ENCODE peak calls at places on chromosomes 5 and 9, in four cellular contexts. One of them, this sample, is unnamed.
A peak's percentile ranks its signal among the peaks of the same experiment; 100 is the strongest.

GRCh38 chr5:35811108-35811741 is 45.5 kb upstream of the IL7R start:
- DNase-seq in endodermal cell: no peak
- DNase-seq in fibroblast of lung: peak; percentile 53
- DNase-seq in neuronal stem cell: no peak
- DNase-seq in this sample: peak; percentile 39

GRCh38 chr5:10645146-10645545 is 81.3 kb downstream of the ANKRD33B start:
- DNase-seq in endodermal cell: no peak
- DNase-seq in fibroblast of lung: no peak
- DNase-seq in neuronal stem cell: no peak
- DNase-seq in this sample: no peak

GRCh38 chr5:136374003-136374402 is 8.7 kb upstream of the TRPC7 start:
- DNase-seq in endodermal cell: peak; percentile 60
- DNase-seq in fibroblast of lung: peak; percentile 21
- DNase-seq in neuronal stem cell: no peak
- DNase-seq in this sample: peak; percentile 27

GRCh38 chr5:144467795-144468194 is 297.1 kb downstream of the KCTD16 start:
- DNase-seq in fibroblast of lung: peak; percentile 50
- DNase-seq in endodermal cell: peak; percentile 87
- DNase-seq in neuronal stem cell: peak; percentile 56
- DNase-seq in this sample: peak; percentile 78

GRCh38 chr5:11468334-11469039 is 435.8 kb downstream of the CTNND2 start:
- DNase-seq in fibroblast of lung: peak; percentile 83
- DNase-seq in endodermal cell: peak; percentile 54
- DNase-seq in neuronal stem cell: no peak
- DNase-seq in this sample: no peak

GRCh38 chr9:36023260-36024048 is 13.3 kb upstream of the RECK start:
- DNase-seq in fibroblast of lung: peak; percentile 64
- DNase-seq in neuronal stem cell: peak; percentile 57
- DNase-seq in endodermal cell: peak; percentile 92
- DNase-seq in this sample: peak; percentile 84

GRCh38 chr5:112418412-112419049 is 546 bp downstream of the EPB41L4A start:
- DNase-seq in neuronal stem cell: peak; percentile 15
- DNase-seq in fibroblast of lung: no peak
- DNase-seq in endodermal cell: no peak
- DNase-seq in this sample: peak; percentile 2

GRCh38 chr9:107480386-107480789 is 9.2 kb downstream of the KLF4 start:
- DNase-seq in endodermal cell: no peak
- DNase-seq in neuronal stem cell: no peak
- DNase-seq in fibroblast of lung: peak; percentile 65
- DNase-seq in this sample: peak; percentile 92

GRCh38 chr5:73496984-73497457 is 1.2 kb upstream of the BTF3 start:
- DNase-seq in fibroblast of lung: peak; percentile 63
- DNase-seq in endodermal cell: no peak
- DNase-seq in neuronal stem cell: no peak
- DNase-seq in this sample: peak; percentile 82

GRCh38 chr9:123176949-123177348 is 91.4 kb downstream of the STRBP start:
- DNase-seq in fibroblast of lung: no peak
- DNase-seq in neuronal stem cell: no peak
- DNase-seq in endodermal cell: no peak
- DNase-seq in this sample: no peak

GRCh38 chr5:373710-374602 is 52.4 kb downstream of the AHRR start:
- DNase-seq in endodermal cell: peak; percentile 53
- DNase-seq in fibroblast of lung: peak; percentile 67
- DNase-seq in neuronal stem cell: peak; percentile 24
- DNase-seq in this sample: peak; percentile 89

GRCh38 chr9:95610006-95610785 is 93.4 kb upstream of the PTCH1 start:
- DNase-seq in neuronal stem cell: no peak
- DNase-seq in endodermal cell: no peak
- DNase-seq in fibroblast of lung: no peak
- DNase-seq in this sample: no peak

GRCh38 chr9:135074354-135075233 is 12.9 kb upstream of the OLFM1 start:
- DNase-seq in endodermal cell: peak; percentile 38
- DNase-seq in neuronal stem cell: no peak
- DNase-seq in fibroblast of lung: no peak
- DNase-seq in this sample: no peak

GRCh38 chr9:134910146-134910545 is 7.6 kb downstream of the FCN1 start:
- DNase-seq in fibroblast of lung: no peak
- DNase-seq in neuronal stem cell: no peak
- DNase-seq in endodermal cell: no peak
- DNase-seq in this sample: no peak

GRCh38 chr9:136671646-136672430 is 9.1 kb downstream of the EGFL7 start:
- DNase-seq in fibroblast of lung: no peak
- DNase-seq in endodermal cell: peak; percentile 89
- DNase-seq in neuronal stem cell: peak; percentile 54
- DNase-seq in this sample: peak; percentile 66

GRCh38 chr9:114243240-114243639 is 79.7 kb upstream of the ORM1 start:
- DNase-seq in fibroblast of lung: no peak
- DNase-seq in endodermal cell: no peak
- DNase-seq in neuronal stem cell: no peak
- DNase-seq in this sample: no peak

DNA sequence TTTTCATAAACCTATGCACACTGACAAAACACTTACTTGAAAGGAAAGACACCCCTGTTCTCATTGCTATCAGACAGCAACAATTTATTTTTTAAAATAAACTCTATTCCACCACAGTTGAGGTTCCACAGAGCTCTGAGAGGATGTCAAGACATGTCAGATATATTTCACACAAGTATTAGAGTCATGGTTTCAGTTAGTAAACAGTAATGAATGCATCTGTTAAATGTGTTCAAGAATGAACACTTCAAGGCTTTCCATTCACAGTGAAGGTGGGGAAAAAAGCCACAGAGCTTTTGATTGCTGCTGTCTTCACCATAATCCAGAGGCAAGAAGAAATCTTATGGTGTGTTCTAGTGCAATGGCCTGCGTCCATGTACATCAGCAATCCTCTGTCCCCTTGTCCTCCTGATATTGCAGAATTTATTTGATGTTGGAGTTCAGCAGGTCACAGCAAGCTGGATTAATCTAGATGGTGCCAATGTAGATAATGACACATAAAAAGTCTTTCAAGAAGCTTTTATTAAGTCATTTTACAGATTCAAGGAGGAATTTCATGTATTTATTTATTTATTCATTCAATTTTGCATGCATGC is 146.8 kb downstream of the GHR start:
- DNase-seq in fibroblast of lung: no peak
- DNase-seq in neuronal stem cell: no peak
- DNase-seq in endodermal cell: no peak
- DNase-seq in this sample: no peak
- H3K9ac ChIP-seq in fibroblast of lung: no peak overlapping the region
- H3K9ac ChIP-seq in neuronal stem cell: no peak overlapping the region
- H3K9ac ChIP-seq in endodermal cell: no peak overlapping the region
- H3K9ac ChIP-seq in this sample: no peak overlapping the region

DNA sequence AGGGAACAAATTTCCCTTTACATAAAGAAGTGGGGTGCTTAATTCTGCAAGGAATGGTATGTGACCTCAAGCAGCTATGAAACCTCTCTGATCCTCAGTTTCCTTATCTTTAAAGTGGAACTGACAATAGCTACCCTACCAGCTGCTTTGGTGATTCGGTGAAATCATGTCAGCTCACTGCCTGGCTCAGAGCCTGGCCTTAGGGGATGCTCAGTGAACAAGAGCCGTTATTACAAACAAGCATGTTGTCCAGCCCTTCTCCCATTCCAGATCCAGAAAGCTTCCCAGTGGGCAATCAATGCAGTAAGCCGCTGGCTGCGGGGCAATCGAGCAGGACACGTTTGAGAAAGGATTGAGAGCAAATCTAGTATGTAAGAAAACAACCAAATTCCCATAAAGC is 371.6 kb downstream of the TMEM232 start:
- DNase-seq in fibroblast of lung: no peak
- DNase-seq in endodermal cell: no peak
- DNase-seq in neuronal stem cell: no peak
- DNase-seq in this sample: no peak
- H3K4me3 ChIP-seq in fibroblast of lung: no peak overlapping the region
- H3K4me3 ChIP-seq in endodermal cell: no peak overlapping the region
- H3K4me3 ChIP-seq in neuronal stem cell: no peak overlapping the region
- H3K4me3 ChIP-seq in this sample: peak overlapping the region; percentile 43

DNA sequence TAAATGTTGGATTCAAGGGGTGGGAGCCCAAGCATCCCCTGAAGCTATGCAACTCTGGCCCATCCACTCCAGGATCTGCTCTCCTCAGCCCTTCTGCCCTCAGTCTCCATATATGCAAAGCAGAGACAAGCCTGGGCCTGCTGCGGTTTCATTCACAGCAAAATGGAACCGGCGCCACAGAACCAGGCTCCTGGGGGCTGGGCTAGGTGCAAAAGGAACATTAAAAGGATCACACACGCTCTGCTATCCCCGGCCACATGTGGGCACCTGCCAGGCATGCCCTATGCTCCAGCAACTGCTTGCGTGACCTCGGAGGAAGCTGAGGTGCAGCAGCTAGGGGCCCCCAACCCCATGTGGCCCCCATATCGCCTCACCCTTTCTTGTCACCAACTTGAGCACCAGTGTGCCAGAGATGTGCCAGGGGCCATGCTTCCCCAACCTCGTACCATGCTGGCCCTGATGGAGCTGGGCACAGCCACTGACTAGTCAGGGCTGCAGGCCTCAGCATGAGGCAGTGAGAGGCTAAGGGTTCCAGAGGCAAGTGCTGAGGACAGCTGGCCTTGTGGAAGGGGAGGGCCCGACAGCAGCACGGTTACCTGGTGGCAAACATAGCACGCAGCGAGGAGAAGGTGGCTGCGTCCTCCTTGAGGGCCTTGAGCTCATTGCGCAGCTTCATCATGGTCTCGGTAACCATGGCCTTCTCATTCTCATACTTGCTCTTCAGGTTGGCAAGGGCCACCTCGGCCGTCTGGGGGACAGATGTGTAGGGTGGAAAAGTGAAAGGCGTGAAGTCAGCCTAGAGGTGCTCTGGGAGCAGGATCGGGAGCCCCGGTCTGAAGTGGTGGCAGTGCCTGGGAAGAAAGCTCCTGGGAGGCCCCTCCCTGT is 47.2 kb downstream of the BICD2 start:
- DNase-seq in neuronal stem cell: no peak
- DNase-seq in fibroblast of lung: no peak
- DNase-seq in endodermal cell: no peak
- DNase-seq in this sample: no peak
- H3K36me3 ChIP-seq in neuronal stem cell: peaks cover 99% of the 10 kb centered on the region
- H3K36me3 ChIP-seq in fibroblast of lung: peaks cover 43% of the 10 kb centered on the region
- H3K36me3 ChIP-seq in endodermal cell: peaks cover 60% of the 10 kb centered on the region
- H3K36me3 ChIP-seq in this sample: peaks cover 88% of the 10 kb centered on the region

GRCh38 chr5:156984064-156984463 is 21.0 kb upstream of the TIMD4 start:
- DNase-seq in fibroblast of lung: no peak
- DNase-seq in neuronal stem cell: no peak
- DNase-seq in endodermal cell: no peak
- DNase-seq in this sample: no peak
- H3K9ac ChIP-seq in fibroblast of lung: no peak overlapping the region
- H3K9ac ChIP-seq in neuronal stem cell: no peak overlapping the region
- H3K9ac ChIP-seq in endodermal cell: no peak overlapping the region
- H3K9ac ChIP-seq in this sample: no peak overlapping the region

GRCh38 chr5:158715592-158715991 is 384.1 kb downstream of the EBF1 start:
- DNase-seq in fibroblast of lung: no peak
- DNase-seq in endodermal cell: no peak
- DNase-seq in neuronal stem cell: no peak
- DNase-seq in this sample: no peak
- H3K4me3 ChIP-seq in fibroblast of lung: no peak overlapping the region
- H3K4me3 ChIP-seq in endodermal cell: no peak overlapping the region
- H3K4me3 ChIP-seq in neuronal stem cell: no peak overlapping the region
- H3K4me3 ChIP-seq in this sample: no peak overlapping the region

DNA sequence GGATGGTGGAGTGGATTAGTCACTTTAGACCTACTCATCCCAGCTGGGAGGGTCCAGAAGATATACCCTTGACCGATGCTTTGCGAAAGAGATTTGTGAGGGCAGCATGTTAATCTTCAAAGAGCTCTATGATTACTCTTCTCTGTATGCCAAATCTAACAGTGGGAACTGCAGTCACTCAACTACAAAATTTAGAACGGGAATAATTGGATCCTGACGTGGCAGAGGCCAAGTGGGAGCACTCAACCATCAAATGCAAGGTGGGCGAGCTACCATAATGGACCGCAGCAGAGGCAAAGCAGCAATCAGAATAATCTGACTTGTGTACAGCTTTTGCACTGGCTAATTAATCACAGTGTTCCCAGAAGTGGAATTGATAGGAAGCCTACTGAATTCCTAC is 20.4 kb downstream of the NSA2 start:
- DNase-seq in neuronal stem cell: no peak
- DNase-seq in fibroblast of lung: no peak
- DNase-seq in endodermal cell: no peak
- DNase-seq in this sample: no peak
- H3K36me3 ChIP-seq in neuronal stem cell: peaks cover 45% of the 10 kb centered on the region
- H3K36me3 ChIP-seq in fibroblast of lung: no peaks in the 10 kb centered on the region
- H3K36me3 ChIP-seq in endodermal cell: peaks cover 67% of the 10 kb centered on the region
- H3K36me3 ChIP-seq in this sample: no peaks in the 10 kb centered on the region

DNA sequence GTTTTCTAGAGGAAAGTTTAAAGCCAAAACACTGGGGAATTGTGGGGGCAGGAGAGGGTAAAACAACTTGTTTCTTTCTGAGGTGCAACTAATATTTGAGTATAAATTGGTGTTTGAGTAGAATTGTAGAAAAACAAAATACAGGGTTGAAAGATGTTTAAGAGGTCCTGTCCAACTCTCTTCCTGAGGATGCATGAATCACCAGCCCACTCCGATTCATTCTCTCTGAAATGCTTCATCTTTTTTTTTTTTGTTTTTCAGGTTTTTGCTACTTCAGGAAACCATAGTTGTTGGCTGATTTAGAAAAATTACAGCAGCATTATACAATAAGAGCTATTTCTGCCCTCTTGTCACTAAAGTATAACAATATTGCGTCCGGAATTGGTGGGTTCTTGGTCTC is 42.4 kb upstream of the TMC1 start:
- DNase-seq in neuronal stem cell: no peak
- DNase-seq in endodermal cell: no peak
- DNase-seq in fibroblast of lung: peak; percentile 71
- DNase-seq in this sample: no peak
- H3K9ac ChIP-seq in neuronal stem cell: no peak overlapping the region
- H3K9ac ChIP-seq in endodermal cell: no peak overlapping the region
- H3K9ac ChIP-seq in fibroblast of lung: no peak overlapping the region
- H3K9ac ChIP-seq in this sample: no peak overlapping the region

GRCh38 chr5:125695994-125696679 is 727.1 kb upstream of the GRAMD2B start:
- DNase-seq in endodermal cell: no peak
- DNase-seq in fibroblast of lung: peak; percentile 74
- DNase-seq in neuronal stem cell: no peak
- DNase-seq in this sample: peak; percentile 71
- H3K4me3 ChIP-seq in endodermal cell: no peak overlapping the region
- H3K4me3 ChIP-seq in fibroblast of lung: no peak overlapping the region
- H3K4me3 ChIP-seq in neuronal stem cell: no peak overlapping the region
- H3K4me3 ChIP-seq in this sample: no peak overlapping the region